ENCODE peak calls at places on chromosomes 1 and 21, in five cellular contexts. K is neuronal stem cell, O is stomach, R is PC-3, V is mammary epithelial cell. U is an unnamed sample.

GRCh38 chr1:165383067-165383466 is 26.6 kb upstream of the LMX1A start:
- DNase-seq in O (no peak), V (peak), R (peak), K (no peak), U (no peak)

GRCh38 chr1:220045356-220046051 is 801 bp downstream of the EPRS1 start:
- DNase-seq in O (no peak), R (peak), V (no peak), K (no peak), U (peak)

GRCh38 chr1:244834596-244835275 is 722 bp upstream of the COX20 start:
- DNase-seq in R (peak), O (peak), V (peak), K (no peak), U (peak)

GRCh38 chr1:24905355-24905978 is 24.6 kb downstream of the RUNX3 start:
- DNase-seq in K (no peak), R (no peak), V (no peak), O (peak), U (no peak)

GRCh38 chr1:193408782-193409293 is 222.4 kb upstream of the B3GALT2 start:
- DNase-seq in O (peak), K (no peak), V (peak), R (no peak), U (no peak)

GRCh38 chr1:159056069-159056698 is 20.4 kb downstream of the AIM2 start:
- DNase-seq in O (no peak), R (no peak), K (no peak), V (no peak), U (no peak)

GRCh38 chr1:167501513-167502191 is 16.7 kb downstream of the CD247 start:
- DNase-seq in K (no peak), R (no peak), V (no peak), O (no peak), U (no peak)

GRCh38 chr1:39386997-39387396 is 104.4 kb upstream of the BMP8A start:
- DNase-seq in V (no peak), R (no peak), O (no peak), K (no peak), U (no peak)

GRCh38 chr1:207025144-207025880 is 7.2 kb downstream of the C1orf116 start:
- DNase-seq in K (no peak), R (peak), O (peak), V (no peak), U (no peak)

GRCh38 chr1:218384576-218384975 is 39.4 kb downstream of the TGFB2 start:
- DNase-seq in K (no peak), V (no peak), R (peak), O (no peak), U (no peak)

GRCh38 chr21:42555756-42556438 is 42.2 kb downstream of the SLC37A1 start:
- DNase-seq in R (no peak), V (no peak), K (no peak), O (no peak), U (no peak)

GRCh38 chr1:31793086-31793485 is 22.7 kb downstream of the SPOCD1 start:
- DNase-seq in O (peak), R (no peak), V (no peak), K (no peak), U (no peak)

GRCh38 chr1:224498574-224499170 is 64.1 kb upstream of the WDR26 start:
- DNase-seq in K (no peak), R (peak), V (peak), O (no peak), U (peak)

GRCh38 chr1:234154320-234155251 is 218.7 kb upstream of the COA6 start:
- DNase-seq in R (peak), V (peak), O (no peak), K (peak), U (peak)

GRCh38 chr1:15802234-15802965 is 5.0 kb downstream of the UQCRHL start:
- DNase-seq in K (no peak), V (no peak), R (peak), O (no peak), U (no peak)

GRCh38 chr1:214349781-214350180 is 68.8 kb downstream of the SMYD2 start:
- DNase-seq in K (no peak), V (no peak), R (no peak), O (no peak), U (no peak)

DNA sequence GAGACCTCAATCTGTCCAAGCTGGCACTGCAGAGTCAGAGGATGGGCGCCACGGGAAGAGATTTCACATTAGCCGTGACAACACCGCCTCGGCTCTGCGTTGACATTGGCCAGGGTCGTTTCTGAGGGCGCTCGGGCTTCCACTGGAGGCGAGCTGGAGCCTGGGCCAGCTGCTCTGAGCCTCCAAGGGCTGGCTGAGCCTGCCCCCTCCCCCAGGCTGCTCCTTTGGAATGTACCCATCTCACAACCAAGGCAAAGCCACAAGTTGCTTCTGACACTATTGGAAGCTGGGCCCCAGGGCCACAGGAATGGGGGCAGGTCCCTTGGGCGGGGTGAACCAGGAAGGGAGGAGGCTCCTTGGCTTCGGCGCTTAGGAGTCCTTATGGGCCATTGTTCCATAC is 12.7 kb downstream of the GPR3 start:
- DNase-seq in O (no peak), K (no peak), V (peak), R (no peak), U (no peak)
- H3K27ac ChIP-seq in O (peak), K (peak), V (no peak), R (no peak), U (peak)

GRCh38 chr1:75589637-75590036 is 21.3 kb downstream of the SLC44A5 start:
- DNase-seq in R (no peak), V (no peak), O (no peak), K (no peak), U (no peak)
- H3K27ac ChIP-seq in R (no peak), V (no peak), O (no peak), K (no peak), U (no peak)

GRCh38 chr1:34866762-34867109 is 7.2 kb upstream of the SMIM12 start:
- DNase-seq in V (no peak), K (no peak), O (no peak), R (no peak), U (no peak)
- H3K27ac ChIP-seq in V (no peak), K (no peak), O (peak), R (no peak), U (peak)

GRCh38 chr1:30753660-30754123 is 3.9 kb downstream of the LAPTM5 start:
- DNase-seq in K (no peak), O (no peak), V (no peak), R (no peak), U (no peak)
- H3K27ac ChIP-seq in K (no peak), O (peak), V (no peak), R (no peak), U (no peak)

GRCh38 chr1:7861452-7861851 is 8.6 kb upstream of the UTS2 start:
- DNase-seq in R (no peak), K (no peak), V (no peak), O (no peak), U (no peak)

GRCh38 chr1:7860130-7860529 is 7.3 kb upstream of the UTS2 start:
- DNase-seq in V (no peak), O (no peak), K (no peak), R (peak), U (no peak)

GRCh38 chr1:7857000-7857399 is 4.1 kb upstream of the UTS2 start:
- DNase-seq in R (no peak), K (no peak), V (no peak), O (no peak), U (no peak)

GRCh38 chr1:7857951-7858350 is 5.1 kb upstream of the UTS2 start:
- DNase-seq in R (peak), K (no peak), O (no peak), V (no peak), U (no peak)

DNA sequence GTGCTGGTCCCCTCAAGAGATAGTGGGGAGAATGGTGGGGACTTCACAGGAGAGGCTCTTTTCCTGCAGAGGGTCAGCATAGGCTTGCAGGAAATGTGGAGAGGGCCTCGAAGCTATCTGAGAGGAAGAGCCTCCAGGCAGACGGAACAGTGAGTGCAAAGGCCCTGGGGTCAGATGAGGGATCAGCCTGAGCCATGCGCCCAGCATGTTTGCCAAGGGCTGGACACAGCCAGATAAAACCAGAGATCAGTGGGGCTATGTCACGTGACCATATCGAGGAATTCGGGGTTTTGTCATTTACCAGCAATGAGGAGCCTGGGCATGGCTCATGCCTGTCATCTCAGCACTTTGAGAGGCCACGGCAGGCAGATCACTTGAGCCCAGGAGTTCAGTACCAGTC is 6.5 kb upstream of the UTS2 start:
- DNase-seq in V (no peak), O (no peak), R (no peak), K (no peak), U (no peak)
- H3K27ac ChIP-seq in V (no peak), O (no peak), R (no peak), K (no peak), U (no peak)

DNA sequence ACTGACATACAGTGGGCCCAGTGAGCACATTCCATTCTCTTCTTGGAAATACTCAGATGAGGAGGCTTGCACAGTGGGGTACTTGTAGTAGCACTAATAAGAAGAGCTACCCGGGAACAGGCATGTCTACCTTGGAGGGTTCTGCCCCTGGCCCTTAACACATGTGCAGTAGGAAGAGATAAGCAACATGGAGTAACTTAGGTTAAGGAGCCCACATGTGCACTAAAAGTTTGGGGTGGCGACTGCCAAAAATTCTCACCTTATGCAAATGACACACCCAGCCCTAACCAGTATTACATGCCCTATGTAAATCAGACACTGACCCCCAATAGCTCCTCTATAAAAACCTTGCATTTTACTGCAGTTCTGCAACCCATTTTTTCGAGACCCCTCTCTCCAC is 1313.3 kb downstream of the KCNT2 start:
- DNase-seq in V (no peak), O (no peak), R (no peak), K (no peak), U (no peak)
- H3K27ac ChIP-seq in V (no peak), O (no peak), R (no peak), K (no peak), U (no peak)

U was measured in RWPE1.